ENCODE peak calls at places on chromosomes 6 and 20, in six cellular contexts. O, N, M, C, F and I are unnamed samples.

GRCh38 chr20:16385462-16385861 is 187.8 kb downstream of the KIF16B start:
- DNase-seq in O (no peak), N (no peak), M (no peak), C (no peak), F (no peak), I (no peak)

GRCh38 chr6:105711216-105711615 is 308.3 kb upstream of the PREP start:
- DNase-seq in O (no peak), N (peak), M (no peak), C (no peak), F (no peak), I (no peak)

GRCh38 chr6:129617986-129618385 is 92.0 kb downstream of the ARHGAP18 start:
- DNase-seq in O (no peak), N (peak), M (no peak), C (no peak), F (no peak), I (no peak)

GRCh38 chr20:62536731-62537401 is 61.1 kb upstream of the GATA5 start:
- DNase-seq in O (no peak), N (no peak), M (no peak), C (no peak), F (no peak), I (no peak)

GRCh38 chr6:158905277-158905676 is 86.1 kb upstream of the EZR start:
- DNase-seq in O (no peak), N (no peak), M (no peak), C (no peak), F (no peak), I (no peak)

GRCh38 chr6:165987483-165988305 is 180.0 kb downstream of the TBXT start:
- DNase-seq in O (peak), N (peak), M (no peak), C (no peak), F (peak), I (peak)

GRCh38 chr20:51335329-51335841 is 207.1 kb downstream of the NFATC2 start:
- DNase-seq in O (peak), N (peak), M (no peak), C (no peak), F (peak), I (no peak)

GRCh38 chr20:54293526-54293925 is 85.6 kb downstream of the PFDN4 start:
- DNase-seq in O (no peak), N (no peak), M (no peak), C (no peak), F (no peak), I (no peak)